ENCODE peak calls at places on chromosomes 1 and 21, in five cellular contexts. One of them, this sample, is unnamed.
A peak's percentile ranks its signal among the peaks of the same experiment; 100 is the strongest.

GRCh38 chr1:187143783-187144182 is 315.0 kb downstream of the PLA2G4A start:
- DNase-seq in MCF 10A: no peak
- DNase-seq in CD8-positive, alpha-beta T cell: no peak
- DNase-seq in WTC11: no peak
- DNase-seq in OCI-LY7: no peak
- DNase-seq in this sample: no peak

GRCh38 chr1:4743978-4744750 is 89.8 kb downstream of the AJAP1 start:
- DNase-seq in CD8-positive, alpha-beta T cell: no peak
- DNase-seq in OCI-LY7: peak; percentile 67
- DNase-seq in WTC11: no peak
- DNase-seq in MCF 10A: no peak
- DNase-seq in this sample: no peak

GRCh38 chr1:96764469-96764868 is 42.9 kb downstream of the PTBP2 start:
- DNase-seq in WTC11: no peak
- DNase-seq in MCF 10A: no peak
- DNase-seq in OCI-LY7: no peak
- DNase-seq in CD8-positive, alpha-beta T cell: no peak
- DNase-seq in this sample: no peak

GRCh38 chr1:228378453-228379164 is 28.0 kb downstream of the TRIM11 start:
- DNase-seq in WTC11: peak; percentile 93
- DNase-seq in MCF 10A: peak; percentile 88
- DNase-seq in CD8-positive, alpha-beta T cell: peak; percentile 68
- DNase-seq in OCI-LY7: peak; percentile 19
- DNase-seq in this sample: peak; percentile 74

GRCh38 chr1:215830221-215830620 is 263.1 kb downstream of the KCTD3 start:
- DNase-seq in MCF 10A: no peak
- DNase-seq in WTC11: no peak
- DNase-seq in CD8-positive, alpha-beta T cell: no peak
- DNase-seq in OCI-LY7: no peak
- DNase-seq in this sample: no peak

GRCh38 chr1:152933196-152933595 is 13.8 kb upstream of the SPRR5 start:
- DNase-seq in CD8-positive, alpha-beta T cell: no peak
- DNase-seq in MCF 10A: peak; percentile 47
- DNase-seq in OCI-LY7: no peak
- DNase-seq in WTC11: no peak
- DNase-seq in this sample: no peak

GRCh38 chr1:205301842-205302588 is 19.5 kb downstream of the NUAK2 start:
- DNase-seq in WTC11: no peak
- DNase-seq in OCI-LY7: peak; percentile 45
- DNase-seq in MCF 10A: no peak
- DNase-seq in CD8-positive, alpha-beta T cell: no peak
- DNase-seq in this sample: no peak

GRCh38 chr21:36615274-36615964 is 83.5 kb upstream of the SIM2 start:
- DNase-seq in OCI-LY7: peak; percentile 13
- DNase-seq in WTC11: peak; percentile 53
- DNase-seq in CD8-positive, alpha-beta T cell: no peak
- DNase-seq in MCF 10A: no peak
- DNase-seq in this sample: no peak

GRCh38 chr21:16192900-16193299 is 463.1 kb downstream of the USP25 start:
- DNase-seq in WTC11: no peak
- DNase-seq in CD8-positive, alpha-beta T cell: no peak
- DNase-seq in MCF 10A: peak; percentile 86
- DNase-seq in OCI-LY7: no peak
- DNase-seq in this sample: no peak

GRCh38 chr1:183685112-183685713 is 32.1 kb upstream of the APOBEC4 start:
- DNase-seq in MCF 10A: peak; percentile 71
- DNase-seq in CD8-positive, alpha-beta T cell: no peak
- DNase-seq in OCI-LY7: peak; percentile 69
- DNase-seq in WTC11: no peak
- DNase-seq in this sample: no peak

GRCh38 chr1:116360435-116361173 is 12.4 kb upstream of the ATP1A1 start:
- DNase-seq in CD8-positive, alpha-beta T cell: no peak
- DNase-seq in WTC11: no peak
- DNase-seq in MCF 10A: peak; percentile 48
- DNase-seq in OCI-LY7: peak; percentile 36
- DNase-seq in this sample: no peak

GRCh38 chr1:224503161-224504118 is 68.8 kb upstream of the WDR26 start:
- DNase-seq in OCI-LY7: peak; percentile 77
- DNase-seq in CD8-positive, alpha-beta T cell: no peak
- DNase-seq in WTC11: peak; percentile 72
- DNase-seq in MCF 10A: peak; percentile 100
- DNase-seq in this sample: peak; percentile 91

GRCh38 chr1:42340093-42340492 is 5.1 kb upstream of the FOXJ3 start:
- DNase-seq in CD8-positive, alpha-beta T cell: no peak
- DNase-seq in OCI-LY7: no peak
- DNase-seq in WTC11: no peak
- DNase-seq in MCF 10A: peak; percentile 61
- DNase-seq in this sample: no peak

GRCh38 chr1:213618094-213618493 is 369.7 kb upstream of the PROX1 start:
- DNase-seq in WTC11: no peak
- DNase-seq in OCI-LY7: no peak
- DNase-seq in CD8-positive, alpha-beta T cell: no peak
- DNase-seq in MCF 10A: no peak
- DNase-seq in this sample: no peak

GRCh38 chr1:23441446-23442148 is 17.0 kb upstream of the TCEA3 start:
- DNase-seq in WTC11: no peak
- DNase-seq in OCI-LY7: no peak
- DNase-seq in MCF 10A: no peak
- DNase-seq in CD8-positive, alpha-beta T cell: no peak
- DNase-seq in this sample: no peak

GRCh38 chr1:231214918-231215675 is 25.9 kb upstream of the GNPAT start:
- DNase-seq in WTC11: no peak
- DNase-seq in CD8-positive, alpha-beta T cell: no peak
- DNase-seq in MCF 10A: no peak
- DNase-seq in OCI-LY7: peak; percentile 52
- DNase-seq in this sample: no peak

GRCh38 chr1:89719502-89720306 is 86.8 kb downstream of the LRRC8C start:
- DNase-seq in CD8-positive, alpha-beta T cell: no peak
- DNase-seq in MCF 10A: peak; percentile 56
- DNase-seq in WTC11: no peak
- DNase-seq in OCI-LY7: peak; percentile 66
- DNase-seq in this sample: no peak

GRCh38 chr1:185608166-185608565 is 126.0 kb upstream of the HMCN1 start:
- DNase-seq in MCF 10A: no peak
- DNase-seq in WTC11: no peak
- DNase-seq in CD8-positive, alpha-beta T cell: no peak
- DNase-seq in OCI-LY7: no peak
- DNase-seq in this sample: no peak

GRCh38 chr1:4695241-4695640 is 40.8 kb downstream of the AJAP1 start:
- DNase-seq in WTC11: no peak
- DNase-seq in OCI-LY7: no peak
- DNase-seq in CD8-positive, alpha-beta T cell: no peak
- DNase-seq in MCF 10A: no peak
- DNase-seq in this sample: no peak

GRCh38 chr1:46369542-46370213 is 24.4 kb upstream of the FAAH start:
- DNase-seq in MCF 10A: no peak
- DNase-seq in OCI-LY7: no peak
- DNase-seq in WTC11: no peak
- DNase-seq in CD8-positive, alpha-beta T cell: no peak
- DNase-seq in this sample: no peak

GRCh38 chr1:232837085-232837484 is 31.9 kb downstream of the MAP10 start:
- DNase-seq in MCF 10A: peak; percentile 33
- DNase-seq in CD8-positive, alpha-beta T cell: no peak
- DNase-seq in OCI-LY7: no peak
- DNase-seq in WTC11: no peak
- DNase-seq in this sample: no peak

GRCh38 chr1:225424562-225425210 is 3.2 kb downstream of the LBR start:
- DNase-seq in OCI-LY7: no peak
- DNase-seq in CD8-positive, alpha-beta T cell: no peak
- DNase-seq in WTC11: no peak
- DNase-seq in MCF 10A: peak; percentile 44
- DNase-seq in this sample: no peak

GRCh38 chr1:211965108-211965805 is 70.1 kb downstream of the INTS7 start:
- DNase-seq in MCF 10A: no peak
- DNase-seq in OCI-LY7: no peak
- DNase-seq in CD8-positive, alpha-beta T cell: no peak
- DNase-seq in WTC11: no peak
- DNase-seq in this sample: no peak

GRCh38 chr1:239913141-239913585 is 178.5 kb upstream of the FMN2 start:
- DNase-seq in OCI-LY7: no peak
- DNase-seq in WTC11: no peak
- DNase-seq in MCF 10A: peak; percentile 82
- DNase-seq in CD8-positive, alpha-beta T cell: no peak
- DNase-seq in this sample: no peak

GRCh38 chr1:208640295-208640694 is 396.1 kb upstream of the PLXNA2 start:
- DNase-seq in WTC11: no peak
- DNase-seq in OCI-LY7: no peak
- DNase-seq in MCF 10A: no peak
- DNase-seq in CD8-positive, alpha-beta T cell: no peak
- DNase-seq in this sample: no peak

GRCh38 chr1:165443539-165444289 is 1.2 kb downstream of the RXRG start:
- DNase-seq in CD8-positive, alpha-beta T cell: no peak
- DNase-seq in WTC11: peak; percentile 18
- DNase-seq in OCI-LY7: no peak
- DNase-seq in MCF 10A: no peak
- DNase-seq in this sample: no peak

GRCh38 chr1:93770640-93771039 is 89.0 kb upstream of the BCAR3 start:
- DNase-seq in CD8-positive, alpha-beta T cell: no peak
- DNase-seq in MCF 10A: no peak
- DNase-seq in OCI-LY7: peak; percentile 9
- DNase-seq in WTC11: no peak
- DNase-seq in this sample: no peak

DNA sequence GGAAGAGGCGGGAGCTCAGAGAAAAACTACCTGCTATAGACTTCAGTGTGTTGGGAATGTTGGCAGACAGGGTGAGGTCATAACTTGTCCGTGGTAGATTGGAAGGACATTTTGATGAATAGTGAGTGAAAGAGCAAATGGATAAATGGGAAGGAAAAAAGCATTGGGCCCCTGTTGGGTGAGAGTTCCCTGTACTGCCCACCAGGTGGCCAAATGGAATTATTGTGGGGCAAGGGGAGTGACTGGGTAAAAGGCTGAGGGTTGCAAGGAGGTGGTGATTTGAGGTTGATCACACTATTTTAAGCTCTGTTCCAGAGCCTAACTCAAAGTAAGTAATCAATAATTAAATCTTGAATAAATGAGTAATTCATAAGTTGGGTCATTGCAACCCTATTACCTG is 60.4 kb downstream of the MRPS6 start:
- DNase-seq in CD8-positive, alpha-beta T cell: no peak
- DNase-seq in OCI-LY7: no peak
- DNase-seq in MCF 10A: no peak
- DNase-seq in WTC11: no peak
- DNase-seq in this sample: no peak
- TF ChIP-seq CTCF in CD8-positive, alpha-beta T cell: no peak
- TF ChIP-seq CTCF in OCI-LY7: peak; percentile 42
- TF ChIP-seq CTCF in MCF 10A: peak; percentile 21
- TF ChIP-seq CTCF in WTC11: peak; percentile 43
- TF ChIP-seq CTCF in this sample: peak; percentile 64

GRCh38 chr1:119046429-119047039 is 58.4 kb upstream of the TBX15 start:
- DNase-seq in CD8-positive, alpha-beta T cell: no peak
- DNase-seq in MCF 10A: peak; percentile 43
- DNase-seq in OCI-LY7: no peak
- DNase-seq in WTC11: no peak
- DNase-seq in this sample: no peak
- TF ChIP-seq CTCF in CD8-positive, alpha-beta T cell: no peak
- TF ChIP-seq CTCF in MCF 10A: no peak
- TF ChIP-seq CTCF in OCI-LY7: no peak
- TF ChIP-seq CTCF in WTC11: no peak
- TF ChIP-seq CTCF in this sample: no peak

DNA sequence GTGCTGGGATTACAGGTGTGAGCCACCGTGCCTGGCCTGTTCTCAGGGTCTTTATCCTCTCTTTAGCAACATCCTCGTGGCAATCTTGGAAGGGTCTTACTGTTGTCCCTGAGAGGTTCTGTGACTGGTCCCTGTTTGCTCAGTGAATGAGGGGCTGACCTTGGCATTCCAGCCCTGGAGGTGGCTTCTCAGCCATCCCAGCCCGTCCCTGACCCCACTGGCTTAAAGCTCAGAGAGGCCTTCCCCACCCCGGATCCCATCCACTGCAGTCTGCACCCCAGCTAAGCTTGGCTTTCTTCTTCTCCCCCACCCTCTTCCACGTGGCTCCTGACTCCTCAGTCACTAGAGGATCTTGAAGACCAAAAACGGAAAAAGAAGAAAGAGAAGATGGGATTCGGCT is 88.3 kb upstream of the TMEM51 start:
- DNase-seq in MCF 10A: no peak
- DNase-seq in OCI-LY7: no peak
- DNase-seq in WTC11: no peak
- DNase-seq in CD8-positive, alpha-beta T cell: no peak
- DNase-seq in this sample: no peak
- TF ChIP-seq CTCF in MCF 10A: no peak
- TF ChIP-seq CTCF in OCI-LY7: no peak
- TF ChIP-seq CTCF in WTC11: no peak
- TF ChIP-seq CTCF in CD8-positive, alpha-beta T cell: no peak
- TF ChIP-seq CTCF in this sample: no peak

GRCh38 chr1:36384542-36385409 is 948 bp downstream of the STK40 start:
- DNase-seq in CD8-positive, alpha-beta T cell: peak; percentile 58
- DNase-seq in WTC11: peak; percentile 72
- DNase-seq in MCF 10A: peak; percentile 59
- DNase-seq in OCI-LY7: peak; percentile 63
- DNase-seq in this sample: peak; percentile 52

GRCh38 chr1:36383240-36383639 is 2.5 kb downstream of the STK40 start:
- DNase-seq in CD8-positive, alpha-beta T cell: no peak
- DNase-seq in MCF 10A: no peak
- DNase-seq in WTC11: no peak
- DNase-seq in OCI-LY7: no peak
- DNase-seq in this sample: no peak

GRCh38 chr1:36387141-36387949 is 1.6 kb upstream of the STK40 start:
- DNase-seq in CD8-positive, alpha-beta T cell: no peak
- DNase-seq in MCF 10A: peak; percentile 79
- DNase-seq in WTC11: no peak
- DNase-seq in OCI-LY7: peak; percentile 63
- DNase-seq in this sample: peak; percentile 43

GRCh38 chr1:36385410-36386261 is at the start of gene STK40:
- DNase-seq in WTC11: peak; percentile 97
- DNase-seq in OCI-LY7: peak; percentile 100
- DNase-seq in CD8-positive, alpha-beta T cell: peak; percentile 98
- DNase-seq in MCF 10A: peak; percentile 99
- DNase-seq in this sample: peak; percentile 97

DNA sequence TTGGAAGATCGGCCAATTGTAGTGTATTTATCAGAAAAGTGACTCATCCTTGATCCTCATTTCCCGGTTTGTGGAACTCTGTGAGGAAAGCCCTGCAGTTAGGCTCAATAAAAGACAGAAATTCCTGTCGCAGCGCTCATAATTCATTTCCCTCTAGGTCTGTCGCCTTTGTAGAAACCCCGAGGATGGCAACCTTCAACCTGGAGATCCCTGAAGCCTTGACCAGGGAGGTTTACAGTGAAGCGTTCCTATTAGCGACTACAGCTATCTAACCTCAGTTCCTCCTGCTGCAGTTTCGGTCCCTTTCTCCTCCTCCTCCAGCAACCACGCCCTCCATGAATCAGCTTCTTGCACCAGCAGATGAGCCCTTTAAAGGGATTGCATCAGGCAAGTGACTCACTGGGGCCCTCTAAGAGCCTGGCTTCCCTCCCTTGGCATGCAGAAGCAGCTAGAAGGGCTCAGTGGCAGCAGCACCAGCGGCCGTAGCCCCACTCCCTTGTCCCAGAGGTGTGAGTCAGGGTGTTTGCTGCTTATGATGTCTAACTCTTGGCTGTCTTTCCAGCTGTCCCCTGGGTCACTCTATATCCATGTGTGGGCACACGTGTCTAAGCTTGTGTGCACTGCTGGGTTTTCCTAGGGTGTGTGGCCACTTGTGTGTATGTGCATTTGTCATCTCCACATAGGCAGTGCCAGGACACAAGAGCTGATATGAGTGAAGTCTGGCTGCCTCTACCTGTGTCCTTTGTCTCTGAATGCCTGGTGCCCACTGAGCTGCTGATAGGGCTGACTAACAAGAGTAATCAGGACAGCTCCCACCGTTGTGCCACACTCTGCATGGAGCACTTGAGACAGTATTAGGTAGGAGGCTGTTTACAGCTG is 777 bp upstream of the STK40 start:
- DNase-seq in MCF 10A: peak; percentile 100
- DNase-seq in OCI-LY7: peak; percentile 97
- DNase-seq in WTC11: peak; percentile 83
- DNase-seq in CD8-positive, alpha-beta T cell: peak; percentile 83
- DNase-seq in this sample: peak; percentile 77
- TF ChIP-seq CTCF in MCF 10A: no peak
- TF ChIP-seq CTCF in OCI-LY7: peak; percentile 38
- TF ChIP-seq CTCF in WTC11: no peak
- TF ChIP-seq CTCF in CD8-positive, alpha-beta T cell: no peak
- TF ChIP-seq CTCF in this sample: no peak